ENCODE peak calls at places on chromosomes 6 and 20, in four cellular contexts. One of them, this sample, is unnamed.
A peak's percentile ranks its signal among the peaks of the same experiment; 100 is the strongest.

GRCh38 chr6:149510793-149511512 is 26.1 kb upstream of the ZC3H12D start:
- ATAC-seq in upper lobe of left lung: no peak
- ATAC-seq in lower lobe of right lung: no peak
- ATAC-seq in upper lobe of right lung: no peak
- ATAC-seq in this sample: no peak

GRCh38 chr6:35494161-35494563 is 2.7 kb downstream of the TEAD3 start:
- ATAC-seq in upper lobe of left lung: no peak
- ATAC-seq in lower lobe of right lung: no peak
- ATAC-seq in upper lobe of right lung: no peak
- ATAC-seq in this sample: no peak

GRCh38 chr6:89242574-89243330 is 25.6 kb upstream of the GABRR1 start:
- ATAC-seq in upper lobe of left lung: peak; percentile 51
- ATAC-seq in lower lobe of right lung: no peak
- ATAC-seq in upper lobe of right lung: peak; percentile 65
- ATAC-seq in this sample: no peak

GRCh38 chr6:23587582-23587981 is 538.4 kb upstream of the NRSN1 start:
- ATAC-seq in upper lobe of left lung: no peak
- ATAC-seq in lower lobe of right lung: no peak
- ATAC-seq in upper lobe of right lung: no peak
- ATAC-seq in this sample: no peak

GRCh38 chr6:3740551-3741476 is 10.7 kb downstream of the PXDC1 start:
- ATAC-seq in upper lobe of left lung: no peak
- ATAC-seq in lower lobe of right lung: peak; percentile 2
- ATAC-seq in upper lobe of right lung: no peak
- ATAC-seq in this sample: no peak

GRCh38 chr6:146876271-146877151 is 277.7 kb downstream of the ADGB start:
- ATAC-seq in upper lobe of left lung: peak; percentile 61
- ATAC-seq in lower lobe of right lung: peak; percentile 74
- ATAC-seq in upper lobe of right lung: peak; percentile 72
- ATAC-seq in this sample: no peak

GRCh38 chr6:166767191-166767590 is 140.1 kb upstream of the RPS6KA2 start:
- ATAC-seq in upper lobe of left lung: no peak
- ATAC-seq in lower lobe of right lung: no peak
- ATAC-seq in upper lobe of right lung: no peak
- ATAC-seq in this sample: no peak

GRCh38 chr6:72621243-72622093 is at the start of gene KCNQ5:
- ATAC-seq in upper lobe of left lung: peak; percentile 25
- ATAC-seq in lower lobe of right lung: peak; percentile 43
- ATAC-seq in upper lobe of right lung: peak; percentile 12
- ATAC-seq in this sample: peak; percentile 24

GRCh38 chr6:102736941-102737368 is 1343.4 kb downstream of the GRIK2 start:
- ATAC-seq in upper lobe of left lung: no peak
- ATAC-seq in lower lobe of right lung: no peak
- ATAC-seq in upper lobe of right lung: no peak
- ATAC-seq in this sample: no peak

GRCh38 chr20:39676236-39676635 is 714.1 kb downstream of the DHX35 start:
- ATAC-seq in upper lobe of left lung: no peak
- ATAC-seq in lower lobe of right lung: no peak
- ATAC-seq in upper lobe of right lung: no peak
- ATAC-seq in this sample: no peak

GRCh38 chr6:56756791-56757582 is 114.3 kb upstream of the DST start:
- ATAC-seq in upper lobe of left lung: no peak
- ATAC-seq in lower lobe of right lung: no peak
- ATAC-seq in upper lobe of right lung: no peak
- ATAC-seq in this sample: no peak

GRCh38 chr6:151161363-151161762 is 78.4 kb upstream of the AKAP12 start:
- ATAC-seq in upper lobe of left lung: no peak
- ATAC-seq in lower lobe of right lung: peak; percentile 14
- ATAC-seq in upper lobe of right lung: no peak
- ATAC-seq in this sample: no peak

GRCh38 chr6:102051001-102051400 is 657.5 kb downstream of the GRIK2 start:
- ATAC-seq in upper lobe of left lung: no peak
- ATAC-seq in lower lobe of right lung: no peak
- ATAC-seq in upper lobe of right lung: no peak
- ATAC-seq in this sample: no peak

GRCh38 chr6:31614075-31614619 is 887 bp upstream of the AIF1 start:
- ATAC-seq in upper lobe of left lung: peak; percentile 72
- ATAC-seq in lower lobe of right lung: peak; percentile 66
- ATAC-seq in upper lobe of right lung: peak; percentile 77
- ATAC-seq in this sample: no peak

GRCh38 chr6:34852406-34853085 is 35.3 kb downstream of the TAF11 start:
- ATAC-seq in upper lobe of left lung: no peak
- ATAC-seq in lower lobe of right lung: no peak
- ATAC-seq in upper lobe of right lung: no peak
- ATAC-seq in this sample: no peak

GRCh38 chr6:11752350-11752749 is 26.3 kb downstream of the ADTRP start:
- ATAC-seq in upper lobe of left lung: no peak
- ATAC-seq in lower lobe of right lung: no peak
- ATAC-seq in upper lobe of right lung: no peak
- ATAC-seq in this sample: no peak

GRCh38 chr6:27591660-27592059 is 118.8 kb upstream of the ZNF184 start:
- ATAC-seq in upper lobe of left lung: no peak
- ATAC-seq in lower lobe of right lung: no peak
- ATAC-seq in upper lobe of right lung: no peak
- ATAC-seq in this sample: no peak
- H3K4me3 ChIP-seq in upper lobe of left lung: no peak overlapping the region
- H3K4me3 ChIP-seq in lower lobe of right lung: no peak overlapping the region
- H3K4me3 ChIP-seq in upper lobe of right lung: no peak overlapping the region
- H3K4me3 ChIP-seq in this sample: no peak overlapping the region

GRCh38 chr20:1265226-1265915 is 723 bp upstream of the SNPH start:
- ATAC-seq in upper lobe of left lung: no peak
- ATAC-seq in lower lobe of right lung: no peak
- ATAC-seq in upper lobe of right lung: no peak
- ATAC-seq in this sample: no peak
- H3K4me3 ChIP-seq in upper lobe of left lung: peak overlapping the region; percentile 83
- H3K4me3 ChIP-seq in lower lobe of right lung: peak overlapping the region; percentile 83
- H3K4me3 ChIP-seq in upper lobe of right lung: peak overlapping the region; percentile 80
- H3K4me3 ChIP-seq in this sample: peak overlapping the region; percentile 90

GRCh38 chr20:37220796-37221195 is 40.8 kb downstream of the GHRH start:
- ATAC-seq in upper lobe of left lung: peak; percentile 34
- ATAC-seq in lower lobe of right lung: peak; percentile 60
- ATAC-seq in upper lobe of right lung: peak; percentile 25
- ATAC-seq in this sample: peak; percentile 25
- H3K4me3 ChIP-seq in upper lobe of left lung: no peak overlapping the region
- H3K4me3 ChIP-seq in lower lobe of right lung: no peak overlapping the region
- H3K4me3 ChIP-seq in upper lobe of right lung: no peak overlapping the region
- H3K4me3 ChIP-seq in this sample: no peak overlapping the region

GRCh38 chr6:112253842-112254816 is at the start of gene LAMA4:
- ATAC-seq in upper lobe of left lung: peak; percentile 78
- ATAC-seq in lower lobe of right lung: peak; percentile 72
- ATAC-seq in upper lobe of right lung: peak; percentile 70
- ATAC-seq in this sample: peak; percentile 64

GRCh38 chr6:112252571-112253504 is 1.5 kb downstream of the LAMA4 start:
- ATAC-seq in upper lobe of left lung: no peak
- ATAC-seq in lower lobe of right lung: no peak
- ATAC-seq in upper lobe of right lung: no peak
- ATAC-seq in this sample: no peak

GRCh38 chr6:112254921-112255320 is 554 bp upstream of the LAMA4 start:
- ATAC-seq in upper lobe of left lung: no peak
- ATAC-seq in lower lobe of right lung: no peak
- ATAC-seq in upper lobe of right lung: no peak
- ATAC-seq in this sample: no peak

GRCh38 chr6:112251170-112251945 is 3.0 kb downstream of the LAMA4 start:
- ATAC-seq in upper lobe of left lung: peak; percentile 67
- ATAC-seq in lower lobe of right lung: peak; percentile 69
- ATAC-seq in upper lobe of right lung: peak; percentile 65
- ATAC-seq in this sample: peak; percentile 89

GRCh38 chr6:112253505-112253841 is 894 bp downstream of the LAMA4 start:
- ATAC-seq in upper lobe of left lung: peak; percentile 41
- ATAC-seq in lower lobe of right lung: peak; percentile 5
- ATAC-seq in upper lobe of right lung: peak; percentile 8
- ATAC-seq in this sample: no peak
- H3K4me3 ChIP-seq in upper lobe of left lung: peak overlapping the region; percentile 64
- H3K4me3 ChIP-seq in lower lobe of right lung: peak overlapping the region; percentile 72
- H3K4me3 ChIP-seq in upper lobe of right lung: peak overlapping the region; percentile 63
- H3K4me3 ChIP-seq in this sample: peak overlapping the region; percentile 73

GRCh38 chr6:137872071-137872470 is 5.0 kb downstream of the TNFAIP3 start:
- ATAC-seq in upper lobe of left lung: no peak
- ATAC-seq in lower lobe of right lung: no peak
- ATAC-seq in upper lobe of right lung: no peak
- ATAC-seq in this sample: no peak
- H3K4me3 ChIP-seq in upper lobe of left lung: no peak overlapping the region
- H3K4me3 ChIP-seq in lower lobe of right lung: peak overlapping the region; percentile 92
- H3K4me3 ChIP-seq in upper lobe of right lung: peak overlapping the region; percentile 96
- H3K4me3 ChIP-seq in this sample: peak overlapping the region; percentile 91

DNA sequence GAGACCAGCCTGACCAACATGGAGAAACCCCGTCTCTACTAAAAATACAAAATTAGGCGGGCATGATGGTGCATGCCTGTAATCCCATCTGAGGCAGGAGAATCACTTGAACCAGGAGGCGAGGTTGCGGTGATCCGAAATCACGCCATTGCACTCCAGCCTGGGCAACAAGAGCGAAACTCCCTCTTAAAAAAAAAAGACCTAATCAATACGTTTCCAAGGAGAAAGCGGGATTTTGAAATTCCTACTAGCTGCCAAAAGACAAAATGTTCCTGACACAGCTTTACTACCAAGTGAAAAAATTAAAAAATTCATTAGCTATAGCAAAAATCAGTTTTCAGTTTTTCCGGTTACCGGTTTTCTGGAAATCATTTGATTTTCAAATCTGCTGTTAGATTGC is 129.3 kb downstream of the SCAF8 start:
- ATAC-seq in upper lobe of left lung: no peak
- ATAC-seq in lower lobe of right lung: no peak
- ATAC-seq in upper lobe of right lung: no peak
- ATAC-seq in this sample: no peak
- H3K4me3 ChIP-seq in upper lobe of left lung: no peak overlapping the region
- H3K4me3 ChIP-seq in lower lobe of right lung: no peak overlapping the region
- H3K4me3 ChIP-seq in upper lobe of right lung: no peak overlapping the region
- H3K4me3 ChIP-seq in this sample: no peak overlapping the region

GRCh38 chr6:14380421-14380820 is 262.8 kb downstream of the CD83 start:
- ATAC-seq in upper lobe of left lung: no peak
- ATAC-seq in lower lobe of right lung: no peak
- ATAC-seq in upper lobe of right lung: no peak
- ATAC-seq in this sample: no peak
- H3K4me3 ChIP-seq in upper lobe of left lung: no peak overlapping the region
- H3K4me3 ChIP-seq in lower lobe of right lung: no peak overlapping the region
- H3K4me3 ChIP-seq in upper lobe of right lung: no peak overlapping the region
- H3K4me3 ChIP-seq in this sample: no peak overlapping the region

DNA sequence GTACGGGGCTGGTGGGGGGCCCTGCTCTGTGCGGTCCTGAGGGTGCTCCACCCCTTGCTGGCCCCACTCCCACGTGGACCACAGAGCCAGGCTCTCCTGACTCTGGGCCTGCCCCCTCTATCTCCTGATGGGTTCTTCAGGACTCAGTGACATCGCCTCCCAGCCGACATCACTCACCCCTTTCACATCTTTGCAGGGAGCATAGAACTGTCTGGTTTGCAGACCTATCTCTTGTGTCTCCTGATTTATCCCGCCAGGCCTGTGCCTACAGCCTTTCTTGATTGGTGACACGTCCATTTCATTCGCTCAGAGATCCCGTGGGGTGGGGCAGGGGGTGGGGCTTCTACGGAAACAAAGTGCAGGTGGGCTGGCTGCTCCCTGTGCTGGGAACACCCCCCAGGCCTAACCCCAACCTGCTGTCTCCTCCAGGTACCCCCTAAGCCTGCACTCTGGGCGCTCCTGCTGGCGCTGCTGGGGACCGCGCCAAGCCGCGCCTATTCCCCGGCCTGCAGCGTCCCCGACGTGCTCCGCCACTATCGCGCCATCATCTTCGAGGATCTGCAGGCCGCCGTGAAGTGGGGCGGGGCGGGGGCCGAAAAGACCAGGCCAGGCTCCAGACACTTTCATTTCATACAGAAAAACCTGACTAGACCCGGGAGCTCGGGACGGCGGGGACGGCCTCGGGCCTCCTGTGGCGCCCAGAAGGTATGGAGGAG is 1.7 kb downstream of the C20orf204 start:
- ATAC-seq in upper lobe of left lung: no peak
- ATAC-seq in lower lobe of right lung: no peak
- ATAC-seq in upper lobe of right lung: no peak
- ATAC-seq in this sample: no peak
- H3K4me3 ChIP-seq in upper lobe of left lung: peak overlapping the region; percentile 58
- H3K4me3 ChIP-seq in lower lobe of right lung: peak overlapping the region; percentile 66
- H3K4me3 ChIP-seq in upper lobe of right lung: peak overlapping the region; percentile 64
- H3K4me3 ChIP-seq in this sample: peak overlapping the region; percentile 51

GRCh38 chr6:26124550-26125014 is 37.4 kb downstream of the HFE start:
- ATAC-seq in upper lobe of left lung: peak; percentile 23
- ATAC-seq in lower lobe of right lung: peak; percentile 8
- ATAC-seq in upper lobe of right lung: peak; percentile 3
- ATAC-seq in this sample: no peak

GRCh38 chr6:26122402-26122792 is 35.2 kb downstream of the HFE start:
- ATAC-seq in upper lobe of left lung: no peak
- ATAC-seq in lower lobe of right lung: no peak
- ATAC-seq in upper lobe of right lung: no peak
- ATAC-seq in this sample: no peak

GRCh38 chr6:26123675-26124549 is 36.7 kb downstream of the HFE start:
- ATAC-seq in upper lobe of left lung: peak; percentile 95
- ATAC-seq in lower lobe of right lung: peak; percentile 96
- ATAC-seq in upper lobe of right lung: peak; percentile 91
- ATAC-seq in this sample: peak; percentile 89

GRCh38 chr6:26122005-26122388 is 34.8 kb downstream of the HFE start:
- ATAC-seq in upper lobe of left lung: no peak
- ATAC-seq in lower lobe of right lung: no peak
- ATAC-seq in upper lobe of right lung: no peak
- ATAC-seq in this sample: no peak

GRCh38 chr6:26122793-26123674 is 35.8 kb downstream of the HFE start:
- ATAC-seq in upper lobe of left lung: peak; percentile 92
- ATAC-seq in lower lobe of right lung: peak; percentile 90
- ATAC-seq in upper lobe of right lung: peak; percentile 87
- ATAC-seq in this sample: peak; percentile 80
- H3K4me3 ChIP-seq in upper lobe of left lung: peak overlapping the region; percentile 72
- H3K4me3 ChIP-seq in lower lobe of right lung: peak overlapping the region; percentile 80
- H3K4me3 ChIP-seq in upper lobe of right lung: peak overlapping the region; percentile 76
- H3K4me3 ChIP-seq in this sample: peak overlapping the region; percentile 79